ENCODE peak calls at places on chromosomes 1 and 21, in four cellular contexts. J is mucosa of descending colon; Q is CD4-positive, CD25-positive, alpha-beta regulatory T cell; C is heart right ventricle. I is an unnamed sample. For H3K4me1, the result is how much of the 10 kb centered on the place peaks cover.

GRCh38 chr1:212791261-212791675 is 309 bp downstream of the NSL1 start:
- DNase-seq in J (no peak), Q (no peak), C (no peak), I (no peak)

GRCh38 chr21:43778469-43779335 is 2.6 kb upstream of the CSTB start:
- DNase-seq in J (no peak), Q (no peak), C (no peak), I (no peak)

GRCh38 chr1:35706846-35707245 is 11.8 kb downstream of the C1orf216 start:
- DNase-seq in J (no peak), Q (no peak), C (no peak), I (no peak)

GRCh38 chr1:19682257-19682656 is 17.6 kb downstream of the HTR6 start:
- DNase-seq in J (no peak), Q (no peak), C (no peak), I (no peak)

GRCh38 chr1:181016563-181016962 is 6.1 kb downstream of the STX6 start:
- DNase-seq in J (no peak), Q (no peak), C (no peak), I (no peak)

GRCh38 chr1:236163460-236164153 is 21.3 kb downstream of the GPR137B start:
- DNase-seq in J (no peak), Q (no peak), C (no peak), I (no peak)

GRCh38 chr1:154556422-154556821 is 2.0 kb downstream of the UBE2Q1 start:
- DNase-seq in J (no peak), Q (no peak), C (peak), I (no peak)

GRCh38 chr1:24594328-24594598 is 38.4 kb downstream of the NCMAP start:
- DNase-seq in J (no peak), Q (no peak), C (no peak), I (no peak)

GRCh38 chr1:93585059-93585966 is 96.3 kb downstream of the BCAR3 start:
- DNase-seq in J (peak), Q (no peak), C (peak), I (no peak)

GRCh38 chr21:23811802-23812201 is 1795.5 kb downstream of the MRPL39 start:
- DNase-seq in J (no peak), Q (no peak), C (no peak), I (no peak)

GRCh38 chr1:206544562-206545257 is 37.4 kb downstream of the RASSF5 start:
- DNase-seq in J (peak), Q (peak), C (peak), I (peak)

GRCh38 chr1:179314928-179315327 is 21.3 kb downstream of the SOAT1 start:
- DNase-seq in J (no peak), Q (no peak), C (no peak), I (no peak)

GRCh38 chr21:34830386-34831140 is 161.8 kb downstream of the CLIC6 start:
- DNase-seq in J (no peak), Q (no peak), C (no peak), I (no peak)

GRCh38 chr1:12532405-12533315 is 85.3 kb downstream of the DHRS3 start:
- DNase-seq in J (no peak), Q (no peak), C (no peak), I (no peak)

GRCh38 chr1:56416385-56416972 is 162.9 kb downstream of the PLPP3 start:
- DNase-seq in J (no peak), Q (no peak), C (no peak), I (no peak)

GRCh38 chr1:91684599-91685196 is 184.0 kb downstream of the CDC7 start:
- DNase-seq in J (no peak), Q (no peak), C (no peak), I (no peak)

GRCh38 chr1:161082996-161083742 is 6.2 kb downstream of the NECTIN4 start:
- DNase-seq in J (peak), Q (no peak), C (peak), I (no peak)

GRCh38 chr1:179016694-179017382 is 8.9 kb upstream of the FAM20B start:
- DNase-seq in J (peak), Q (no peak), C (peak), I (no peak)

GRCh38 chr21:27026501-27026900 is 59.6 kb upstream of the ADAMTS5 start:
- DNase-seq in J (no peak), Q (no peak), C (no peak), I (no peak)

GRCh38 chr1:164713446-164714204 is 154.6 kb downstream of the PBX1 start:
- DNase-seq in J (no peak), Q (no peak), C (no peak), I (no peak)

GRCh38 chr1:6392081-6392879 is 1.3 kb downstream of the ACOT7 start:
- DNase-seq in J (peak), Q (no peak), C (no peak), I (peak)

GRCh38 chr21:35189077-35189863 is 140.2 kb upstream of the RUNX1 start:
- DNase-seq in J (no peak), Q (no peak), C (no peak), I (no peak)

GRCh38 chr1:157286096-157286495 is 147.9 kb upstream of the ETV3 start:
- DNase-seq in J (no peak), Q (no peak), C (no peak), I (no peak)

GRCh38 chr1:177983824-177984528 is 14.1 kb upstream of the SEC16B start:
- DNase-seq in J (no peak), Q (no peak), C (no peak), I (no peak)

GRCh38 chr1:247639381-247639981 is 34.1 kb downstream of the OR2G3 start:
- DNase-seq in J (peak), Q (no peak), C (peak), I (no peak)

GRCh38 chr1:67710417-67710816 is 25.4 kb downstream of the GADD45A start:
- DNase-seq in J (no peak), Q (no peak), C (no peak), I (no peak)

GRCh38 chr21:14545906-14546480 is at the start of gene SAMSN1:
- DNase-seq in J (no peak), Q (peak), C (no peak), I (peak)

GRCh38 chr21:14541840-14542495 is 4.1 kb downstream of the SAMSN1 start:
- DNase-seq in J (no peak), Q (no peak), C (no peak), I (no peak)

GRCh38 chr21:14542638-14543037 is 3.5 kb downstream of the SAMSN1 start:
- DNase-seq in J (no peak), Q (no peak), C (no peak), I (no peak)

GRCh38 chr21:14547834-14548513 is 1.9 kb upstream of the SAMSN1 start:
- DNase-seq in J (no peak), Q (no peak), C (no peak), I (no peak)

DNA sequence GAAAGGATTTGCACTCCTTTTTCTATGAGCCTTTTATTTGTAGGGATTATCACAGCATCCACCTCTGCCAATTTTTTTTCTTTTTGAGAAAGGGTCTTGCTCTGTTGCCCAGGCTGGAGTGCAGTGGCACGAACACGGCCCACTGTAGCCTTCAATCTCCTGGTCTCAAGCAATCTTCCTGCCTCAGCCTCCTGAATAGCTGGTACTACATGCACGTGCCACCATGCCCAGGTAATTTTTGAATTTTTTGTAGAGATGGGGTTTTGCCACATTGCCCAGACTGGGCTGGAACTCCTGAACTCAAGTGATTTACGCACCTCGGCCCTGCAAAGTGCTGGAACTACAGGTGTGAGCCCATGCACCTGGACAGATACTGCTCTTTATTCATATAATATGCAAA is 2.1 kb downstream of the SAMSN1 start:
- DNase-seq in J (no peak), Q (no peak), C (no peak), I (no peak)
- H3K4me1 ChIP-seq in J (under half), Q (half or more), C (under half), I (under half)

GRCh38 chr1:117638141-117638540 is 32.3 kb downstream of the TENT5C start:
- DNase-seq in J (no peak), Q (no peak), C (no peak), I (no peak)

GRCh38 chr1:117636637-117637425 is 31.0 kb downstream of the TENT5C start:
- DNase-seq in J (no peak), Q (no peak), C (no peak), I (no peak)

GRCh38 chr1:117639741-117640140 is 33.9 kb downstream of the TENT5C start:
- DNase-seq in J (no peak), Q (no peak), C (no peak), I (no peak)

GRCh38 chr1:117641536-117641935 is 35.7 kb downstream of the TENT5C start:
- DNase-seq in J (no peak), Q (no peak), C (no peak), I (no peak)

GRCh38 chr1:117638759-117639158 is 32.9 kb downstream of the TENT5C start:
- DNase-seq in J (no peak), Q (no peak), C (no peak), I (no peak)
- H3K4me1 ChIP-seq in J (under half), Q (under half), C (under half), I (under half)

GRCh38 chr1:96945509-96946084 is 224.0 kb downstream of the PTBP2 start:
- DNase-seq in J (no peak), Q (no peak), C (no peak), I (no peak)
- H3K4me1 ChIP-seq in J (under half), Q (under half), C (under half), I (under half)

GRCh38 chr1:227938911-227939790 is 8.6 kb downstream of the WNT9A start:
- DNase-seq in J (peak), Q (no peak), C (no peak), I (no peak)
- H3K4me1 ChIP-seq in J (under half), Q (under half), C (under half), I (under half)

DNA sequence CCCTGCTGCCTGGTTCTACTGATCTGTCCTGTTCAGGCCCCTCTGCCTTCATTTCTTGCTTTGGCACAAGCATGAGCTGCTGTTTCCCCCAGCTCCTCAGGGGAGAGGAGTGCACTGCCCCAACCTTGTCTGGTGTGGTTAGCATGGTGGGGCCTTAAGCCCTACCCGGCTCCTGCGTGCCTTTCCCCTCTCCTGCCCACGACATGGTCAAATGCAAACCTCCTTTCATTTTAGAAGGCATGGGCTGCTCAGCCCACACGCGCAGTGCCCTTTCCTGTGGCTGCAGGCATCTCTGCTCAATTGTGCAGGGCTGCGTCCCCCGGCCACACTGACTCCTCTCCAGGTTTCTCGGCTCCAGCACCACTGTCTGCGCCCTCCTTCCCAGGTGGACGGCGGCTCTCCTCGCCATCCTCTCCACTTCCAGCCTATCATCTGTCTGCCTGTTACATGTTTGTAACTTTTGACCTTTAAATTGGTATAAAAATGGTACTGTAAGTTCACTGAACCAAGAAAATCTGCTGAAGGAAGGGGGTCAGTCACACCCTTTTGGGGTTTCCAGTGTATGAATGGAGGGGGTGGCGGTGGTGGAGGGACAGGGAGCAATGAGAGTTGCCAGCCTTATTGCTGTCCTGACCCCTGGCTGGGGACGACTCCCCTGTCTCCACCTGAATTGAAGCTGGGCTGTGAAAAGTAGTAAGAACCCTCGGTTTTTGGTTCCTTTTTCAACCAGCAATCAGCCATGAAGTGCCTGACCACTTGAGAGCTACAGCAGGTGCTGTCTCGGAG is 5.1 kb downstream of the PDE9A start:
- DNase-seq in J (no peak), Q (no peak), C (no peak), I (peak)
- H3K4me1 ChIP-seq in J (under half), Q (under half), C (under half), I (under half)

GRCh38 chr1:226476066-226476465 is 68.2 kb upstream of the PARP1 start:
- DNase-seq in J (no peak), Q (no peak), C (no peak), I (no peak)
- H3K4me1 ChIP-seq in J (under half), Q (under half), C (under half), I (under half)

GRCh38 chr1:197775282-197776262 is at the start of gene DENND1B:
- DNase-seq in J (peak), Q (peak), C (peak), I (peak)
- H3K4me1 ChIP-seq in J (under half), Q (half or more), C (under half), I (half or more)

I was measured in CD8-positive, alpha-beta memory T cell.